ENCODE peak calls at places on chromosomes 3 and 15, in five cellular contexts. L, O, S, Z and V are unnamed samples.
A peak's percentile ranks its signal among the peaks of the same experiment; 100 is the strongest.

GRCh38 chr3:33130144-33130543 is 16.3 kb downstream of the CRTAP start:
- DNase-seq in L (no peak), O (no peak), S (no peak), Z (no peak), V (no peak)

GRCh38 chr3:20264900-20265567 is 79.0 kb upstream of the SGO1 start:
- DNase-seq in L (no peak), O (no peak), S (no peak), Z (no peak), V (no peak)

GRCh38 chr3:55885721-55886120 is 398.6 kb upstream of the WNT5A start:
- DNase-seq in L (no peak), O (no peak), S (no peak), Z (no peak), V (peak; percentile 52)

GRCh38 chr3:126146525-126147146 is 33.8 kb downstream of the ALDH1L1 start:
- DNase-seq in L (peak; percentile 8), O (no peak), S (no peak), Z (no peak), V (no peak)

GRCh38 chr3:49255112-49255511 is 21.9 kb downstream of the C3orf62 start:
- DNase-seq in L (no peak), O (no peak), S (no peak), Z (no peak), V (no peak)

GRCh38 chr3:112333386-112334334 is 704 bp downstream of the CD200 start:
- DNase-seq in L (peak; percentile 35), O (peak; percentile 13), S (no peak), Z (no peak), V (no peak)

GRCh38 chr3:131350506-131350905 is 31.1 kb upstream of the NUDT16 start:
- DNase-seq in L (no peak), O (no peak), S (no peak), Z (no peak), V (no peak)

GRCh38 chr3:6781103-6781502 is 79.8 kb upstream of the GRM7 start:
- DNase-seq in L (no peak), O (no peak), S (no peak), Z (no peak), V (no peak)

GRCh38 chr3:33277193-33277882 is at the start of gene FBXL2:
- DNase-seq in L (peak; percentile 22), O (peak; percentile 71), S (peak; percentile 75), Z (no peak), V (no peak)

GRCh38 chr3:150763841-150764483 is 993 bp upstream of the SIAH2 start:
- DNase-seq in L (peak; percentile 77), O (peak; percentile 69), S (peak; percentile 66), Z (peak; percentile 55), V (peak; percentile 16)

GRCh38 chr3:71724584-71725278 is 471 bp downstream of the EIF4E3 start:
- DNase-seq in L (peak; percentile 52), O (peak; percentile 55), S (no peak), Z (no peak), V (no peak)

GRCh38 chr3:189446959-189447560 is 184.1 kb upstream of the TP63 start:
- DNase-seq in L (no peak), O (no peak), S (no peak), Z (no peak), V (no peak)

GRCh38 chr15:53038542-53038941 is 248.4 kb upstream of the ONECUT1 start:
- DNase-seq in L (no peak), O (no peak), S (no peak), Z (no peak), V (no peak)

GRCh38 chr3:28224430-28224829 is 17.0 kb upstream of the CMC1 start:
- DNase-seq in L (no peak), O (no peak), S (no peak), Z (no peak), V (no peak)

GRCh38 chr3:28228623-28229022 is 12.8 kb upstream of the CMC1 start:
- DNase-seq in L (no peak), O (no peak), S (no peak), Z (no peak), V (no peak)

GRCh38 chr3:28226020-28226419 is 15.4 kb upstream of the CMC1 start:
- DNase-seq in L (no peak), O (no peak), S (no peak), Z (no peak), V (no peak)
- TF ChIP-seq CTCF in L (no peak), O (no peak), S (no peak), Z (no peak), V (no peak)

GRCh38 chr15:101158166-101159095 is 93.4 kb downstream of the CHSY1 start:
- DNase-seq in L (no peak), O (no peak), S (no peak), Z (no peak), V (no peak)

GRCh38 chr15:101157721-101158120 is 94.1 kb downstream of the CHSY1 start:
- DNase-seq in L (no peak), O (no peak), S (no peak), Z (no peak), V (no peak)

GRCh38 chr15:101156509-101157159 is 95.2 kb downstream of the CHSY1 start:
- DNase-seq in L (no peak), O (no peak), S (no peak), Z (no peak), V (no peak)

GRCh38 chr15:101153801-101154656 is 97.8 kb downstream of the CHSY1 start:
- DNase-seq in L (no peak), O (no peak), S (no peak), Z (no peak), V (no peak)

DNA sequence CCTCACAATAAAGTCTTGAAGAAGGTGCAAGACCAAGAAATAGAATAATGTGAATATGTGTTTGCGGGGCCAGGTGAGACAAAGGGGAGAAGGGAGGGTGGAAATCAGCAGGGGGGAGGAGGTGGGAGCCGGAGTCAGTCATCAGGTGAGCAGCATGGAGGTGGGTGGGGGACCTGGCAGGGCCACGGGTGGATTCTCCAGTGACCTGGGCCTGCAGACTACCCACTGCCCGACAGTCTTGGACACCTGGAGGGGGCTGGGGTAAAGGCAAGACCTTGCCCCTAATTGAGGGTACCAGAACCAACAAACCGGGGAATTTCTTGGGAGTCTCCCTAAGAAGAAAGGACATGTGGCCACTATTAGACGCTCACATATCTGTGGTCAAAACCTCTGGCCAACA is 95.8 kb downstream of the CHSY1 start:
- DNase-seq in L (no peak), O (no peak), S (no peak), Z (no peak), V (no peak)
- H3K4me3 ChIP-seq in L (no peak overlapping the region), O (no peak overlapping the region), S (no peak overlapping the region), Z (no peak overlapping the region), V (no peak overlapping the region)

GRCh38 chr3:174529298-174529697 is 329.8 kb upstream of the NAALADL2 start:
- DNase-seq in L (no peak), O (no peak), S (no peak), Z (no peak), V (no peak)
- TF ChIP-seq CTCF in L (no peak), O (no peak), S (no peak), Z (no peak), V (no peak)

GRCh38 chr3:196486263-196486662 is 17.3 kb downstream of the RNF168 start:
- DNase-seq in L (no peak), O (no peak), S (no peak), Z (no peak), V (no peak)
- H3K4me3 ChIP-seq in L (no peak overlapping the region), O (no peak overlapping the region), S (no peak overlapping the region), Z (no peak overlapping the region), V (no peak overlapping the region)

GRCh38 chr15:61702224-61703120 is 357.8 kb downstream of the VPS13C start:
- DNase-seq in L (no peak), O (no peak), S (no peak), Z (no peak), V (no peak)
- TF ChIP-seq CTCF in L (peak; percentile 15), O (no peak), S (no peak), Z (no peak), V (no peak)

DNA sequence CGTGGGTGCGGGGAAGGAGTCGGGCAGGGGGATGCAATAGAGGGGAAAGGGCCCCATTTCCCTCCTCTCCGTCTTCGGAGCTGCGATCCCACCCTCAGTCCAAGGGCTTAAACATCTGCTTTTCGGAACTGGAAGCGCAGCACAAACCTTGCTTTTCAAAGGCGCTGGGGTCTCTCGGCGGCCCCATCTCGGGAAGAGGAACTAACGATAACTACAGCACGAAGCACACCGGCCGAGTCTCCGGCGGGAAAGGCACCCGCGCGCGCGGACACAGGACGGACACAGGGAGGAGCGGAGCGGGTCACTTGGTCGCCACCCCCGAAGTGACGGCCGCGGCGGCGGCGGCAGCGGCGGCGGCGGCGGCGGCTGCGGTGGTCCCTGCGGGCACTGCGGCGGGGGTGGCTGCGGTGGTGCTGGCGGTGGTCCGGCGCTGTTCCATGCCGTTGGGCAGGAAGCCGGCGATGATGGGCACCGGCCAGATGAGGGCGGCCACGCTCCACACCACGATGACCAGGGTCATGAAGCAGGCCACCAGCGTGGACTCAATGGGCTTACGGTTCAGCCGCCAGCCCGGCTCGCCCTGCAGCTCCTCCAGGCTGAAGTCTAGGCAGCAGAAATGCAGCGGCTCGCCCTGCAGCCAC is 1.1 kb downstream of the TMEM158 start:
- DNase-seq in L (peak; percentile 75), O (peak; percentile 69), S (peak; percentile 40), Z (peak; percentile 46), V (no peak)
- H3K4me3 ChIP-seq in L (peak overlapping the region; percentile 37), O (peak overlapping the region; percentile 69), S (peak overlapping the region; percentile 37), Z (peak overlapping the region; percentile 25), V (peak overlapping the region; percentile 84)

DNA sequence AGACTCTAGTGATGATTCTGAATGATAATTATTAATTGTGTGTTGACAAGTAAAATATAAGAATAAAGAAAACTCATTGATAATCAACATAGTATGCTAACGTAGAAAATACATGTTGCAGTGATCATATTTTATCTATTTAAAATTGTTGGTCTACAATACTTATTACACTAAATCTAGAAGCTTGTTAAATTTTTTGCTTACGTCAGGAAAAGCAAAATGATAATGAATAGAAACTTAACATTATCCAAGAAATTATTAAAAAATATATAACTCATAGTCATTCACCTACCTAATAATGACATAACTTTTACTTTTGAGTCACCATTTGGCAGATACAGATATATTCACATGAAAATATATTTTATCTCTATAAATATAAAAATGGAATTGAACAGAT is 984.1 kb downstream of the PLOD2 start:
- DNase-seq in L (no peak), O (no peak), S (no peak), Z (no peak), V (no peak)
- TF ChIP-seq CTCF in L (no peak), O (no peak), S (no peak), Z (no peak), V (no peak)

GRCh38 chr3:195893516-195893915 is 14.8 kb downstream of the TNK2 start:
- DNase-seq in L (no peak), O (no peak), S (no peak), Z (no peak), V (no peak)
- H3K4me3 ChIP-seq in L (no peak overlapping the region), O (peak overlapping the region; percentile 57), S (no peak overlapping the region), Z (no peak overlapping the region), V (no peak overlapping the region)

DNA sequence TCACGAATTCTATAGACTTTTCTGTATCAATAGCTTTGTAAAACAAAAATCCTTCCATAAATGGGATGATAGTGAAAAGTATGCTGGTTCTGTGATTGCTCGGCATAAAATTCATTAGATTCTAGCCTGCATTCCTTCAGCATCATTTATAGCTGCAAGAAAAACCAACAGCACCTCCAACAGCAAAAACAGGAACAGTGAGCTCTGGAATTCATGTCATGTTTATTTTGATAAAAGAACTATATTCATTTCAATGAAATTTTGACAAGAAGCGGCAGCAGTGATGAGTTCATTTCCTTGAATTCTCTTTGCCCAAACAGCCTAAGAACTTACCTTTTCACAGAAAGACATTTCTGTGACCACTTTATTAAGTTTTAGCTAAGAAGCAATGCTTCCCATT is 515.2 kb upstream of the CCDC54 start:
- DNase-seq in L (no peak), O (no peak), S (no peak), Z (no peak), V (no peak)
- TF ChIP-seq CTCF in L (no peak), O (peak; percentile 39), S (no peak), Z (no peak), V (no peak)